ENCODE peak calls at places on chromosomes 3 and 15, in nine cellular contexts. R, D, C, X, K, O, S, U and B are unnamed samples.

GRCh38 chr3:162211470-162211869 is 714.9 kb downstream of the OTOL1 start:
- DNase-seq in U (no peak), S (no peak), C (no peak), R (no peak), D (no peak), O (no peak), K (no peak), X (no peak), B (no peak)

GRCh38 chr3:17136251-17136721 is 251.5 kb downstream of the PLCL2 start:
- DNase-seq in S (no peak), C (no peak), R (no peak), U (no peak), O (no peak), K (no peak), X (no peak), D (peak; percentile 18), B (no peak)

GRCh38 chr3:122661633-122662032 is 19.0 kb upstream of the PARP14 start:
- DNase-seq in O (no peak), R (no peak), C (no peak), D (no peak), U (no peak), S (no peak), K (no peak), X (no peak), B (no peak)

GRCh38 chr3:166372571-166373106 is 535.4 kb upstream of the BCHE start:
- DNase-seq in R (no peak), X (no peak), D (no peak), C (no peak), O (no peak), S (no peak), U (no peak), K (no peak), B (no peak)

GRCh38 chr15:63146684-63147083 is 10.6 kb downstream of the RPS27L start:
- DNase-seq in R (no peak), O (no peak), C (no peak), U (no peak), D (no peak), K (peak; percentile 60), S (peak; percentile 8), X (no peak), B (no peak)

GRCh38 chr3:100954990-100955389 is 38.2 kb downstream of the ABI3BP start:
- DNase-seq in O (peak; percentile 31), S (peak; percentile 90), X (no peak), K (peak; percentile 82), D (no peak), C (no peak), U (no peak), R (no peak), B (no peak)

GRCh38 chr3:94413721-94414106 is 350.9 kb downstream of the NSUN3 start:
- DNase-seq in C (no peak), O (no peak), X (no peak), R (no peak), S (peak; percentile 72), U (no peak), K (peak; percentile 87), D (no peak), B (peak; percentile 20)

GRCh38 chr3:122975163-122975923 is 52.2 kb downstream of the SEMA5B start:
- DNase-seq in S (peak; percentile 66), X (no peak), U (peak; percentile 61), R (no peak), O (no peak), C (no peak), D (no peak), K (peak; percentile 36), B (peak; percentile 83)

GRCh38 chr3:106140471-106140870 is 271.7 kb upstream of the CBLB start:
- DNase-seq in X (no peak), O (no peak), D (no peak), R (no peak), S (no peak), C (no peak), U (no peak), K (no peak), B (no peak)

GRCh38 chr3:131338948-131339640 is 42.5 kb upstream of the NUDT16 start:
- DNase-seq in K (no peak), X (no peak), D (no peak), R (no peak), U (no peak), O (no peak), C (no peak), S (peak; percentile 32), B (no peak)

GRCh38 chr15:100703032-100703578 is 100.7 kb downstream of the ASB7 start:
- DNase-seq in K (peak; percentile 81), O (no peak), C (peak; percentile 70), X (no peak), R (no peak), S (peak; percentile 87), D (no peak), U (no peak), B (peak; percentile 66)

GRCh38 chr15:70026991-70027390 is 70.7 kb downstream of the TLE3 start:
- DNase-seq in U (no peak), X (no peak), D (no peak), C (no peak), S (no peak), O (no peak), R (no peak), K (no peak), B (no peak)

GRCh38 chr3:171654809-171655208 is 155.5 kb downstream of the PLD1 start:
- DNase-seq in X (no peak), U (no peak), O (peak; percentile 51), C (no peak), R (no peak), K (peak; percentile 75), D (no peak), S (no peak), B (peak; percentile 12)

GRCh38 chr15:39887832-39888231 is 32.2 kb downstream of the GPR176 start:
- DNase-seq in D (no peak), K (peak; percentile 77), X (no peak), R (no peak), O (peak; percentile 46), S (peak; percentile 54), C (no peak), U (peak; percentile 23), B (no peak)

GRCh38 chr3:186963636-186964035 is 33.3 kb downstream of the ST6GAL1 start:
- DNase-seq in U (no peak), S (no peak), X (no peak), R (no peak), D (no peak), C (no peak), K (no peak), O (no peak), B (no peak)

GRCh38 chr15:78992416-78993256 is 47.8 kb upstream of the CTSH start:
- DNase-seq in S (no peak), R (no peak), C (no peak), U (no peak), O (no peak), K (no peak), D (no peak), X (no peak), B (no peak)

GRCh38 chr3:106348142-106348690 is 479.4 kb upstream of the CBLB start:
- DNase-seq in C (no peak), U (no peak), K (no peak), R (no peak), S (no peak), D (no peak), O (no peak), X (no peak), B (no peak)

GRCh38 chr3:117059054-117059989 is 349.7 kb downstream of the TUSC7 start:
- DNase-seq in K (peak; percentile 60), U (peak; percentile 27), S (peak; percentile 54), O (no peak), R (peak; percentile 63), D (no peak), C (peak; percentile 54), X (peak; percentile 45), B (peak; percentile 19)

GRCh38 chr15:28885630-28886430 is at the start of gene APBA2:
- DNase-seq in C (peak; percentile 60), O (no peak), S (peak; percentile 55), R (no peak), U (no peak), K (peak; percentile 48), X (no peak), D (peak; percentile 65), B (peak; percentile 35)

GRCh38 chr3:156024904-156025303 is 95.5 kb upstream of the KCNAB1 start:
- DNase-seq in D (no peak), C (no peak), S (peak; percentile 50), R (no peak), O (no peak), X (no peak), K (peak; percentile 3), U (no peak), B (no peak)